ENCODE peak calls at places on chromosome 2, in ten cellular contexts. L is neural crest cell, J is epithelial cell of esophagus, T is right lobe of liver, Q is WTC11, E is adrenal gland, S is AG09309, V is endodermal cell, I is heart left ventricle, Z is GM12865. R is an unnamed sample.
A peak's percentile ranks its signal among the peaks of the same experiment; 100 is the strongest.

GRCh38 chr2:54520687-54521086 is 64.6 kb downstream of the SPTBN1 start:
- DNase-seq in L (no peak), J (peak; percentile 64), T (no peak), Q (no peak), E (no peak), S (peak; percentile 93), V (no peak), I (no peak), Z (no peak), R (no peak)

GRCh38 chr2:62577994-62578836 is 72.2 kb upstream of the TMEM17 start:
- DNase-seq in L (no peak), J (peak; percentile 96), T (no peak), Q (no peak), E (peak; percentile 21), S (peak; percentile 61), V (no peak), I (no peak), Z (no peak), R (no peak)

GRCh38 chr2:38176619-38177021 is 100.7 kb upstream of the CYP1B1 start:
- DNase-seq in L (no peak), J (peak; percentile 32), T (no peak), Q (no peak), E (no peak), S (no peak), V (no peak), I (no peak), Z (no peak), R (no peak)

GRCh38 chr2:44579136-44579836 is 217.5 kb downstream of the CAMKMT start:
- DNase-seq in L (no peak), J (peak; percentile 72), T (no peak), Q (no peak), E (no peak), S (no peak), V (no peak), I (no peak), Z (no peak), R (no peak)

GRCh38 chr2:30191107-30191506 is 40.2 kb upstream of the LBH start:
- DNase-seq in L (no peak), J (no peak), T (no peak), Q (no peak), E (no peak), S (no peak), V (no peak), I (no peak), Z (no peak), R (no peak)

GRCh38 chr2:109435866-109436634 is 177.7 kb downstream of the SEPTIN10 start:
- DNase-seq in L (no peak), J (peak; percentile 10), T (no peak), Q (no peak), E (peak; percentile 92), S (peak; percentile 13), V (no peak), I (peak; percentile 38), Z (no peak), R (no peak)

GRCh38 chr2:69616755-69617154 is 26.8 kb downstream of the AAK1 start:
- DNase-seq in L (no peak), J (peak; percentile 50), T (no peak), Q (no peak), E (no peak), S (no peak), V (no peak), I (no peak), Z (peak; percentile 54), R (peak; percentile 35)

GRCh38 chr2:21800356-21800755 is 676.6 kb downstream of the TDRD15 start:
- DNase-seq in L (no peak), J (no peak), T (no peak), Q (no peak), E (no peak), S (no peak), V (no peak), I (no peak), Z (no peak), R (no peak)

GRCh38 chr2:238286551-238286950 is 1.9 kb downstream of the PER2 start:
- DNase-seq in L (no peak), J (peak; percentile 89), T (peak; percentile 88), Q (no peak), E (peak; percentile 84), S (peak; percentile 71), V (no peak), I (peak; percentile 69), Z (no peak), R (no peak)

GRCh38 chr2:46650556-46651001 is 171.2 kb downstream of the TMEM247 start:
- DNase-seq in L (peak; percentile 70), J (peak; percentile 90), T (no peak), Q (peak; percentile 75), E (peak; percentile 55), S (peak; percentile 66), V (peak; percentile 84), I (peak; percentile 65), Z (peak; percentile 89), R (peak; percentile 44)

GRCh38 chr2:70643715-70644114 is 90.1 kb upstream of the TGFA start:
- DNase-seq in L (no peak), J (peak; percentile 71), T (no peak), Q (peak; percentile 72), E (no peak), S (no peak), V (peak; percentile 85), I (no peak), Z (peak; percentile 20), R (no peak)

GRCh38 chr2:162175720-162176119 is 23.7 kb upstream of the GCG start:
- DNase-seq in L (no peak), J (no peak), T (no peak), Q (no peak), E (no peak), S (no peak), V (no peak), I (no peak), Z (no peak), R (no peak)

GRCh38 chr2:109387221-109387735 is 226.5 kb downstream of the SEPTIN10 start:
- DNase-seq in L (no peak), J (no peak), T (peak; percentile 13), Q (no peak), E (no peak), S (no peak), V (no peak), I (no peak), Z (no peak), R (no peak)

GRCh38 chr2:126907671-126908070 is 9.0 kb downstream of the TEX51 start:
- DNase-seq in L (no peak), J (no peak), T (peak; percentile 15), Q (no peak), E (no peak), S (no peak), V (peak; percentile 20), I (no peak), Z (no peak), R (no peak)

DNA sequence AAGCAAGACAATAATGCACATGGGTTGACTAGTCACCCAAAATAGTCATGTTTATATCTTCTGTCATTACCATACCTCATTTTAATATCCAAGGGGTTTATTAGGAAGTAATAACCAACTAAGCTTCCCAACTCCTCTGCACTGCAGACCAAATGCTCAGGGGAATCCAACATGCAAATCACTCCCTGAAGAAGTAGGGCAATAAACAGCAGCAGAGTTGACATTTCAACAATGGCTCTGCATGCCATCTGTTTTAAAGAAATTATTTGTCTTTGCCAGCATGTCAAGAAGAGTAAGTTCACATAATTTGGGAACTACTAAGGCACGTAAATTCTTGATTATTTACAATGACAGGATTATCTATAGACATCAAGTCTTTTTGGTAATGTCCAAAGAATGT is 84.4 kb upstream of the LYPD1 start:
- DNase-seq in L (no peak), J (no peak), T (no peak), Q (no peak), E (no peak), S (no peak), V (no peak), I (no peak), Z (no peak), R (no peak)
- TF ChIP-seq CTCF in L (no peak), J (no peak), T (no peak), Q (no peak), E (no peak), S (no peak), V (no peak), I (no peak), Z (no peak), R (no peak)

GRCh38 chr2:236587861-236588495 is 18.4 kb downstream of the ACKR3 start:
- DNase-seq in L (no peak), J (no peak), T (no peak), Q (no peak), E (no peak), S (no peak), V (no peak), I (no peak), Z (no peak), R (no peak)

GRCh38 chr2:236592821-236593220 is 23.2 kb downstream of the ACKR3 start:
- DNase-seq in L (no peak), J (no peak), T (no peak), Q (no peak), E (no peak), S (no peak), V (no peak), I (no peak), Z (no peak), R (no peak)

GRCh38 chr2:236585966-236586365 is 16.3 kb downstream of the ACKR3 start:
- DNase-seq in L (no peak), J (no peak), T (no peak), Q (no peak), E (no peak), S (no peak), V (no peak), I (no peak), Z (no peak), R (no peak)

GRCh38 chr2:236590846-236591245 is 21.2 kb downstream of the ACKR3 start:
- DNase-seq in L (no peak), J (no peak), T (no peak), Q (no peak), E (no peak), S (no peak), V (no peak), I (no peak), Z (no peak), R (no peak)

DNA sequence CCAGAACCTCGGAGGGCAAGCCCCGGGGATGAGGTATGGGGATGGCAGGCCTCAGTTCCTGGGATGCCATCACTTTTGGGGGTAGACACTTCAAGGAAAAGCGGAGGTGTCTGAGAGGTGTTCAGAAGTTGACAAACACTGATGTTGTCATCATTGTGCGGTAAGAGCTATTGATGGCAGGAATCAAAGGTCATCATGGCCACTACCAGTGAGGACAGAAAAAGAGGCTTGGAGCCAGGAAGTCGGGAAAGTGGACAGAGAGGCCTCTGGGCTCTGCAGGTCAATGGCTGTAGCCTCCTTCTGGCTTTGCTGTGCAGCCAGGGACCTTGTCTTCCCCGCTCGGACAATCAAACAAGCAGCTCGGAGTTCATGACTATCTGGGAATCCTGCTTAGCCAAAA is 19.3 kb downstream of the ACKR3 start:
- DNase-seq in L (no peak), J (no peak), T (no peak), Q (no peak), E (no peak), S (no peak), V (no peak), I (no peak), Z (no peak), R (no peak)
- TF ChIP-seq CTCF in L (no peak), J (no peak), T (no peak), Q (no peak), E (no peak), S (no peak), V (no peak), I (no peak), Z (no peak), R (no peak)

GRCh38 chr2:59885536-59885935 is 667.9 kb downstream of the BCL11A start:
- DNase-seq in L (no peak), J (no peak), T (no peak), Q (no peak), E (no peak), S (no peak), V (peak; percentile 66), I (no peak), Z (no peak), R (no peak)
- TF ChIP-seq CTCF in L (no peak), J (peak; percentile 4), T (no peak), Q (no peak), E (no peak), S (no peak), V (peak; percentile 53), I (no peak), Z (no peak), R (no peak)

GRCh38 chr2:226600184-226600583 is 199.4 kb downstream of the IRS1 start:
- DNase-seq in L (no peak), J (no peak), T (no peak), Q (no peak), E (no peak), S (no peak), V (no peak), I (no peak), Z (no peak), R (no peak)
- TF ChIP-seq CTCF in L (no peak), J (no peak), T (no peak), Q (no peak), E (no peak), S (no peak), V (peak; percentile 18), I (no peak), Z (no peak), R (no peak)

R was measured in natural killer cell.